ENCODE peak calls at places on chromosome 10, in nine cellular contexts. One of them, this sample, is unnamed.

GRCh38 chr10:6409982-6410694 is 169.9 kb downstream of the PRKCQ start:
- DNase-seq in effector memory CD4-positive, alpha-beta T cell: peak; percentile 47
- DNase-seq in Panc1: no peak
- DNase-seq in spleen: no peak
- DNase-seq in GM06990: no peak
- DNase-seq in GM23248: peak; percentile 78
- DNase-seq in body of pancreas: no peak
- DNase-seq in IMR-90: peak; percentile 76
- DNase-seq in HepG2: no peak
- DNase-seq in this sample: peak; percentile 29

GRCh38 chr10:49151481-49151880 is 17.7 kb upstream of the FAM170B start:
- DNase-seq in effector memory CD4-positive, alpha-beta T cell: no peak
- DNase-seq in Panc1: no peak
- DNase-seq in spleen: no peak
- DNase-seq in GM06990: no peak
- DNase-seq in GM23248: no peak
- DNase-seq in body of pancreas: no peak
- DNase-seq in IMR-90: no peak
- DNase-seq in HepG2: no peak
- DNase-seq in this sample: no peak

GRCh38 chr10:17041626-17042520 is 87.7 kb downstream of the CUBN start:
- DNase-seq in effector memory CD4-positive, alpha-beta T cell: no peak
- DNase-seq in Panc1: no peak
- DNase-seq in spleen: no peak
- DNase-seq in GM06990: no peak
- DNase-seq in GM23248: no peak
- DNase-seq in body of pancreas: no peak
- DNase-seq in IMR-90: no peak
- DNase-seq in HepG2: no peak
- DNase-seq in this sample: no peak

GRCh38 chr10:101047961-101048892 is 13.6 kb upstream of the KAZALD1 start:
- DNase-seq in effector memory CD4-positive, alpha-beta T cell: no peak
- DNase-seq in Panc1: no peak
- DNase-seq in spleen: peak; percentile 70
- DNase-seq in GM06990: no peak
- DNase-seq in GM23248: no peak
- DNase-seq in body of pancreas: no peak
- DNase-seq in IMR-90: no peak
- DNase-seq in HepG2: no peak
- DNase-seq in this sample: no peak

GRCh38 chr10:61332506-61332905 is 120.7 kb downstream of the TMEM26 start:
- DNase-seq in effector memory CD4-positive, alpha-beta T cell: no peak
- DNase-seq in Panc1: no peak
- DNase-seq in spleen: no peak
- DNase-seq in GM06990: no peak
- DNase-seq in GM23248: no peak
- DNase-seq in body of pancreas: no peak
- DNase-seq in IMR-90: no peak
- DNase-seq in HepG2: no peak
- DNase-seq in this sample: peak; percentile 11

GRCh38 chr10:10209152-10209551 is 808.5 kb upstream of the CELF2 start:
- DNase-seq in effector memory CD4-positive, alpha-beta T cell: no peak
- DNase-seq in Panc1: no peak
- DNase-seq in spleen: no peak
- DNase-seq in GM06990: peak; percentile 9
- DNase-seq in GM23248: peak; percentile 45
- DNase-seq in body of pancreas: no peak
- DNase-seq in IMR-90: peak; percentile 59
- DNase-seq in HepG2: no peak
- DNase-seq in this sample: peak; percentile 58

GRCh38 chr10:11684717-11685645 is 57.2 kb upstream of the ECHDC3 start:
- DNase-seq in effector memory CD4-positive, alpha-beta T cell: peak; percentile 27
- DNase-seq in Panc1: peak; percentile 43
- DNase-seq in spleen: peak; percentile 94
- DNase-seq in GM06990: peak; percentile 89
- DNase-seq in GM23248: peak; percentile 89
- DNase-seq in body of pancreas: no peak
- DNase-seq in IMR-90: peak; percentile 86
- DNase-seq in HepG2: no peak
- DNase-seq in this sample: peak; percentile 85

GRCh38 chr10:48694371-48695030 is 9.8 kb downstream of the WDFY4 start:
- DNase-seq in effector memory CD4-positive, alpha-beta T cell: no peak
- DNase-seq in Panc1: no peak
- DNase-seq in spleen: no peak
- DNase-seq in GM06990: no peak
- DNase-seq in GM23248: no peak
- DNase-seq in body of pancreas: no peak
- DNase-seq in IMR-90: no peak
- DNase-seq in HepG2: no peak
- DNase-seq in this sample: no peak

GRCh38 chr10:22103701-22104100 is 100.2 kb upstream of the DNAJC1 start:
- DNase-seq in effector memory CD4-positive, alpha-beta T cell: no peak
- DNase-seq in Panc1: no peak
- DNase-seq in spleen: no peak
- DNase-seq in GM06990: no peak
- DNase-seq in GM23248: peak; percentile 10
- DNase-seq in body of pancreas: no peak
- DNase-seq in IMR-90: no peak
- DNase-seq in HepG2: no peak
- DNase-seq in this sample: no peak

GRCh38 chr10:88080213-88080612 is 216.8 kb downstream of the PTEN start:
- DNase-seq in effector memory CD4-positive, alpha-beta T cell: no peak
- DNase-seq in Panc1: no peak
- DNase-seq in spleen: no peak
- DNase-seq in GM06990: peak; percentile 64
- DNase-seq in GM23248: peak; percentile 21
- DNase-seq in body of pancreas: peak; percentile 39
- DNase-seq in IMR-90: peak; percentile 78
- DNase-seq in HepG2: peak; percentile 69
- DNase-seq in this sample: no peak

GRCh38 chr10:78531088-78531487 is 497.4 kb downstream of the RPS24 start:
- DNase-seq in effector memory CD4-positive, alpha-beta T cell: no peak
- DNase-seq in Panc1: no peak
- DNase-seq in spleen: no peak
- DNase-seq in GM06990: no peak
- DNase-seq in GM23248: no peak
- DNase-seq in body of pancreas: no peak
- DNase-seq in IMR-90: no peak
- DNase-seq in HepG2: no peak
- DNase-seq in this sample: no peak

GRCh38 chr10:49114718-49115014 is 656 bp downstream of the VSTM4 start:
- DNase-seq in effector memory CD4-positive, alpha-beta T cell: no peak
- DNase-seq in Panc1: no peak
- DNase-seq in spleen: no peak
- DNase-seq in GM06990: no peak
- DNase-seq in GM23248: no peak
- DNase-seq in body of pancreas: no peak
- DNase-seq in IMR-90: no peak
- DNase-seq in HepG2: no peak
- DNase-seq in this sample: no peak

GRCh38 chr10:3237530-3237929 is 64.9 kb upstream of the PITRM1 start:
- DNase-seq in effector memory CD4-positive, alpha-beta T cell: no peak
- DNase-seq in Panc1: no peak
- DNase-seq in spleen: no peak
- DNase-seq in GM06990: no peak
- DNase-seq in GM23248: no peak
- DNase-seq in body of pancreas: no peak
- DNase-seq in IMR-90: no peak
- DNase-seq in HepG2: no peak
- DNase-seq in this sample: no peak

GRCh38 chr10:48478980-48479811 is 125.7 kb downstream of the ARHGAP22 start:
- DNase-seq in effector memory CD4-positive, alpha-beta T cell: no peak
- DNase-seq in Panc1: no peak
- DNase-seq in spleen: peak; percentile 61
- DNase-seq in GM06990: no peak
- DNase-seq in GM23248: no peak
- DNase-seq in body of pancreas: no peak
- DNase-seq in IMR-90: no peak
- DNase-seq in HepG2: no peak
- DNase-seq in this sample: peak; percentile 23

GRCh38 chr10:31460242-31460641 is 141.2 kb downstream of the ZEB1 start:
- DNase-seq in effector memory CD4-positive, alpha-beta T cell: no peak
- DNase-seq in Panc1: no peak
- DNase-seq in spleen: no peak
- DNase-seq in GM06990: no peak
- DNase-seq in GM23248: no peak
- DNase-seq in body of pancreas: no peak
- DNase-seq in IMR-90: no peak
- DNase-seq in HepG2: no peak
- DNase-seq in this sample: no peak

GRCh38 chr10:78365711-78366110 is 332.0 kb downstream of the RPS24 start:
- DNase-seq in effector memory CD4-positive, alpha-beta T cell: no peak
- DNase-seq in Panc1: no peak
- DNase-seq in spleen: peak; percentile 37
- DNase-seq in GM06990: no peak
- DNase-seq in GM23248: peak; percentile 11
- DNase-seq in body of pancreas: no peak
- DNase-seq in IMR-90: peak; percentile 16
- DNase-seq in HepG2: no peak
- DNase-seq in this sample: no peak

GRCh38 chr10:86301971-86302370 is 64.6 kb downstream of the GRID1 start:
- DNase-seq in effector memory CD4-positive, alpha-beta T cell: no peak
- DNase-seq in Panc1: no peak
- DNase-seq in spleen: peak; percentile 49
- DNase-seq in GM06990: no peak
- DNase-seq in GM23248: no peak
- DNase-seq in body of pancreas: no peak
- DNase-seq in IMR-90: no peak
- DNase-seq in HepG2: no peak
- DNase-seq in this sample: no peak

GRCh38 chr10:107583974-107584373 is 419.5 kb upstream of the SORCS1 start:
- DNase-seq in effector memory CD4-positive, alpha-beta T cell: no peak
- DNase-seq in Panc1: no peak
- DNase-seq in spleen: no peak
- DNase-seq in GM06990: no peak
- DNase-seq in GM23248: peak; percentile 28
- DNase-seq in body of pancreas: no peak
- DNase-seq in IMR-90: no peak
- DNase-seq in HepG2: no peak
- DNase-seq in this sample: no peak

GRCh38 chr10:35413985-35414861 is 77.9 kb downstream of the CCNY start:
- DNase-seq in effector memory CD4-positive, alpha-beta T cell: no peak
- DNase-seq in Panc1: no peak
- DNase-seq in spleen: no peak
- DNase-seq in GM06990: no peak
- DNase-seq in GM23248: peak; percentile 48
- DNase-seq in body of pancreas: no peak
- DNase-seq in IMR-90: peak; percentile 54
- DNase-seq in HepG2: peak; percentile 46
- DNase-seq in this sample: no peak

GRCh38 chr10:33333260-33334169 is 952 bp downstream of the NRP1 start:
- DNase-seq in effector memory CD4-positive, alpha-beta T cell: peak; percentile 11
- DNase-seq in Panc1: no peak
- DNase-seq in spleen: no peak
- DNase-seq in GM06990: no peak
- DNase-seq in GM23248: peak; percentile 46
- DNase-seq in body of pancreas: no peak
- DNase-seq in IMR-90: no peak
- DNase-seq in HepG2: no peak
- DNase-seq in this sample: no peak

GRCh38 chr10:13669182-13669860 is 82.6 kb downstream of the PRPF18 start:
- DNase-seq in effector memory CD4-positive, alpha-beta T cell: no peak
- DNase-seq in Panc1: no peak
- DNase-seq in spleen: no peak
- DNase-seq in GM06990: no peak
- DNase-seq in GM23248: no peak
- DNase-seq in body of pancreas: no peak
- DNase-seq in IMR-90: no peak
- DNase-seq in HepG2: no peak
- DNase-seq in this sample: no peak

GRCh38 chr10:114402871-114403544 is 1.3 kb downstream of the AFAP1L2 start:
- DNase-seq in effector memory CD4-positive, alpha-beta T cell: no peak
- DNase-seq in Panc1: no peak
- DNase-seq in spleen: no peak
- DNase-seq in GM06990: no peak
- DNase-seq in GM23248: no peak
- DNase-seq in body of pancreas: no peak
- DNase-seq in IMR-90: no peak
- DNase-seq in HepG2: no peak
- DNase-seq in this sample: no peak
- H3K4me3 ChIP-seq in effector memory CD4-positive, alpha-beta T cell: no peak overlapping the region
- H3K4me3 ChIP-seq in Panc1: peak overlapping the region; percentile 77
- H3K4me3 ChIP-seq in spleen: peak overlapping the region; percentile 76
- H3K4me3 ChIP-seq in GM06990: peak overlapping the region; percentile 39
- H3K4me3 ChIP-seq in GM23248: no peak overlapping the region
- H3K4me3 ChIP-seq in body of pancreas: peak overlapping the region; percentile 54
- H3K4me3 ChIP-seq in IMR-90: no peak overlapping the region
- H3K4me3 ChIP-seq in HepG2: no peak overlapping the region
- H3K4me3 ChIP-seq in this sample: no peak overlapping the region

GRCh38 chr10:80425901-80426300 is 17.6 kb downstream of the PRXL2A start:
- DNase-seq in effector memory CD4-positive, alpha-beta T cell: no peak
- DNase-seq in Panc1: no peak
- DNase-seq in spleen: no peak
- DNase-seq in GM06990: no peak
- DNase-seq in GM23248: no peak
- DNase-seq in body of pancreas: no peak
- DNase-seq in IMR-90: no peak
- DNase-seq in HepG2: no peak
- DNase-seq in this sample: no peak
- H3K36me3 ChIP-seq in effector memory CD4-positive, alpha-beta T cell: no peaks in the 10 kb centered on the region
- H3K36me3 ChIP-seq in Panc1: no peaks in the 10 kb centered on the region
- H3K36me3 ChIP-seq in spleen: peaks cover 51% of the 10 kb centered on the region
- H3K36me3 ChIP-seq in GM06990: no peaks in the 10 kb centered on the region
- H3K36me3 ChIP-seq in GM23248: no peaks in the 10 kb centered on the region
- H3K36me3 ChIP-seq in body of pancreas: no peaks in the 10 kb centered on the region
- H3K36me3 ChIP-seq in IMR-90: peaks cover 3% of the 10 kb centered on the region
- H3K36me3 ChIP-seq in HepG2: peaks cover 82% of the 10 kb centered on the region
- H3K36me3 ChIP-seq in this sample: no peaks in the 10 kb centered on the region

GRCh38 chr10:132130286-132131265 is 56.2 kb upstream of the DPYSL4 start:
- DNase-seq in effector memory CD4-positive, alpha-beta T cell: no peak
- DNase-seq in Panc1: no peak
- DNase-seq in spleen: peak; percentile 52
- DNase-seq in GM06990: no peak
- DNase-seq in GM23248: no peak
- DNase-seq in body of pancreas: no peak
- DNase-seq in IMR-90: no peak
- DNase-seq in HepG2: no peak
- DNase-seq in this sample: no peak
- H3K27me3 ChIP-seq in effector memory CD4-positive, alpha-beta T cell: no peaks in the 10 kb centered on the region
- H3K27me3 ChIP-seq in Panc1: peaks cover 10% of the 10 kb centered on the region
- H3K27me3 ChIP-seq in spleen: peaks cover 41% of the 10 kb centered on the region
- H3K27me3 ChIP-seq in GM06990: no peaks in the 10 kb centered on the region
- H3K27me3 ChIP-seq in GM23248: peaks cover 5% of the 10 kb centered on the region
- H3K27me3 ChIP-seq in body of pancreas: no peaks in the 10 kb centered on the region
- H3K27me3 ChIP-seq in IMR-90: peaks cover 5% of the 10 kb centered on the region
- H3K27me3 ChIP-seq in HepG2: peaks cover 50% of the 10 kb centered on the region
- H3K27me3 ChIP-seq in this sample: no peaks in the 10 kb centered on the region

GRCh38 chr10:18868919-18869318 is 179.7 kb upstream of the MALRD1 start:
- DNase-seq in effector memory CD4-positive, alpha-beta T cell: no peak
- DNase-seq in Panc1: no peak
- DNase-seq in spleen: no peak
- DNase-seq in GM06990: no peak
- DNase-seq in GM23248: no peak
- DNase-seq in body of pancreas: no peak
- DNase-seq in IMR-90: no peak
- DNase-seq in HepG2: no peak
- DNase-seq in this sample: no peak

GRCh38 chr10:18861382-18861781 is 187.2 kb upstream of the MALRD1 start:
- DNase-seq in effector memory CD4-positive, alpha-beta T cell: no peak
- DNase-seq in Panc1: no peak
- DNase-seq in spleen: no peak
- DNase-seq in GM06990: no peak
- DNase-seq in GM23248: no peak
- DNase-seq in body of pancreas: no peak
- DNase-seq in IMR-90: no peak
- DNase-seq in HepG2: no peak
- DNase-seq in this sample: no peak

GRCh38 chr10:18866852-18867251 is 181.7 kb upstream of the MALRD1 start:
- DNase-seq in effector memory CD4-positive, alpha-beta T cell: no peak
- DNase-seq in Panc1: no peak
- DNase-seq in spleen: no peak
- DNase-seq in GM06990: no peak
- DNase-seq in GM23248: no peak
- DNase-seq in body of pancreas: no peak
- DNase-seq in IMR-90: no peak
- DNase-seq in HepG2: no peak
- DNase-seq in this sample: no peak
- H3K4me3 ChIP-seq in effector memory CD4-positive, alpha-beta T cell: no peak overlapping the region
- H3K4me3 ChIP-seq in Panc1: no peak overlapping the region
- H3K4me3 ChIP-seq in spleen: no peak overlapping the region
- H3K4me3 ChIP-seq in GM06990: no peak overlapping the region
- H3K4me3 ChIP-seq in GM23248: no peak overlapping the region
- H3K4me3 ChIP-seq in body of pancreas: no peak overlapping the region
- H3K4me3 ChIP-seq in IMR-90: no peak overlapping the region
- H3K4me3 ChIP-seq in HepG2: no peak overlapping the region
- H3K4me3 ChIP-seq in this sample: no peak overlapping the region